ENCODE peak calls at places on chromosome 1, in nine cellular contexts. One of them, this sample, is unnamed.

GRCh38 chr1:59096501-59096900 is 200.4 kb upstream of the FGGY start:
- DNase-seq in mammary epithelial cell: no peak
- DNase-seq in HL-60: no peak
- DNase-seq in AG04450: no peak
- DNase-seq in cardiac muscle cell: peak
- DNase-seq in dorsolateral prefrontal cortex: no peak
- DNase-seq in CD8-positive, alpha-beta T cell: no peak
- DNase-seq in lower lobe of right lung: no peak
- DNase-seq in IMR-90: no peak
- DNase-seq in this sample: no peak

GRCh38 chr1:235307158-235308124 is 20.5 kb downstream of the ARID4B start:
- DNase-seq in mammary epithelial cell: no peak
- DNase-seq in HL-60: no peak
- DNase-seq in AG04450: no peak
- DNase-seq in cardiac muscle cell: no peak
- DNase-seq in dorsolateral prefrontal cortex: no peak
- DNase-seq in CD8-positive, alpha-beta T cell: no peak
- DNase-seq in lower lobe of right lung: no peak
- DNase-seq in IMR-90: peak
- DNase-seq in this sample: no peak

GRCh38 chr1:155794605-155795265 is 62.3 kb downstream of the GON4L start:
- DNase-seq in mammary epithelial cell: no peak
- DNase-seq in HL-60: no peak
- DNase-seq in AG04450: peak
- DNase-seq in cardiac muscle cell: no peak
- DNase-seq in dorsolateral prefrontal cortex: no peak
- DNase-seq in CD8-positive, alpha-beta T cell: no peak
- DNase-seq in lower lobe of right lung: no peak
- DNase-seq in IMR-90: peak
- DNase-seq in this sample: peak

GRCh38 chr1:31227891-31228290 is 11.8 kb downstream of the NKAIN1 start:
- DNase-seq in mammary epithelial cell: no peak
- DNase-seq in HL-60: no peak
- DNase-seq in AG04450: no peak
- DNase-seq in cardiac muscle cell: no peak
- DNase-seq in dorsolateral prefrontal cortex: peak
- DNase-seq in CD8-positive, alpha-beta T cell: no peak
- DNase-seq in lower lobe of right lung: no peak
- DNase-seq in IMR-90: no peak
- DNase-seq in this sample: peak

GRCh38 chr1:180250883-180251509 is 20.9 kb downstream of the LHX4 start:
- DNase-seq in mammary epithelial cell: no peak
- DNase-seq in HL-60: no peak
- DNase-seq in AG04450: no peak
- DNase-seq in cardiac muscle cell: no peak
- DNase-seq in dorsolateral prefrontal cortex: no peak
- DNase-seq in CD8-positive, alpha-beta T cell: no peak
- DNase-seq in lower lobe of right lung: no peak
- DNase-seq in IMR-90: no peak
- DNase-seq in this sample: no peak

GRCh38 chr1:108199231-108199657 is 899 bp downstream of the SLC25A24 start:
- DNase-seq in mammary epithelial cell: peak
- DNase-seq in HL-60: no peak
- DNase-seq in AG04450: no peak
- DNase-seq in cardiac muscle cell: no peak
- DNase-seq in dorsolateral prefrontal cortex: no peak
- DNase-seq in CD8-positive, alpha-beta T cell: no peak
- DNase-seq in lower lobe of right lung: no peak
- DNase-seq in IMR-90: peak
- DNase-seq in this sample: peak

GRCh38 chr1:209202826-209203439 is 380.6 kb upstream of the CAMK1G start:
- DNase-seq in mammary epithelial cell: peak
- DNase-seq in HL-60: peak
- DNase-seq in AG04450: peak
- DNase-seq in cardiac muscle cell: peak
- DNase-seq in dorsolateral prefrontal cortex: no peak
- DNase-seq in CD8-positive, alpha-beta T cell: no peak
- DNase-seq in lower lobe of right lung: no peak
- DNase-seq in IMR-90: peak
- DNase-seq in this sample: peak

GRCh38 chr1:7536891-7537591 is 234.1 kb upstream of the VAMP3 start:
- DNase-seq in mammary epithelial cell: no peak
- DNase-seq in HL-60: no peak
- DNase-seq in AG04450: no peak
- DNase-seq in cardiac muscle cell: no peak
- DNase-seq in dorsolateral prefrontal cortex: no peak
- DNase-seq in CD8-positive, alpha-beta T cell: no peak
- DNase-seq in lower lobe of right lung: peak
- DNase-seq in IMR-90: no peak
- DNase-seq in this sample: no peak

DNA sequence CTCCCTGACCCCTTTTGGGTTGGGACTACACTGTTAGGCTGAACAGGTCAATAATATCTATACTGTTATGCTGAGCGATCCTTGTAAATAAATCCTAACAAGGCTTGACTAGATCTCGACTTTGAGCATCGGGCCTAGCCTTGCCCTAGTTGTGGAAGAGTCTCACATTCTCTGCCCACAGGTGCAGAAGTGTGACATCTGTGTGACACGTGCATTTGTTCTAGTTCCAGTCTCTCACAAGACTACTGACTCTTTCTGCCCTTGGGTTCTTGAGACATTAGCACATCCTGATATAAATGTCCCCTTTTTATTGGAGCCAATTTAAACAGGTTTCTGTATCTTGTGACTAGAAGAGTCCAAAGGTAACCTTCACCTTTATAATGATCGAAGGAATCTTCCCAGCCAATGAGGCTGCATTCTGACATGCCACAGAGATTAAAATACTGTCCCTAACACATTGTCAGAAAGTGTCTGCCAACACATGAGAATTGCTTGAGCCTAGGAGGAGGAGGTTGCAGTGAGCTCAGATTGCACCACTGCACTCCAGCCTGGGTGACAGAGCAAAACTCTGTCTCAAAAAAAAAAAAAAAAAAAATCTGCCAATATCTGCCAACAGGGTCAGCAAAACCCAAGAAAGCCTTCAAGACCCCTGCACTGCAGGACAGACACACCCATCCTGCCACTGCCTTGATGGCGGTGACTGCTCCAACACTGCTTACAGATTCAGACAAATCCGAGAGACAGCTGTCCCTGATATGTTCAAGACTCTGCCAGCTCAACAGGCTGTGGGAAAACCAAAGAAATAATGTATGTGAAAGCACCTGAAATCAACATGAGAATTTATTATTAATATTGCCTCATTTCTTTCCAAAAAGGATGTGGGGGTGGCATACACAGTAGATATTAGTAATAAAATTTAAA is 56.5 kb upstream of the PSEN2 start:
- DNase-seq in mammary epithelial cell: no peak
- DNase-seq in HL-60: no peak
- DNase-seq in AG04450: no peak
- DNase-seq in cardiac muscle cell: no peak
- DNase-seq in dorsolateral prefrontal cortex: no peak
- DNase-seq in CD8-positive, alpha-beta T cell: no peak
- DNase-seq in lower lobe of right lung: no peak
- DNase-seq in IMR-90: no peak
- DNase-seq in this sample: peak
- H3K27ac ChIP-seq in mammary epithelial cell: peak
- H3K27ac ChIP-seq in HL-60: no peak
- H3K27ac ChIP-seq in AG04450: no peak
- H3K27ac ChIP-seq in cardiac muscle cell: no peak
- H3K27ac ChIP-seq in dorsolateral prefrontal cortex: peak
- H3K27ac ChIP-seq in CD8-positive, alpha-beta T cell: no peak
- H3K27ac ChIP-seq in lower lobe of right lung: peak
- H3K27ac ChIP-seq in IMR-90: peak
- H3K27ac ChIP-seq in this sample: peak

GRCh38 chr1:20552728-20553571 is 577 bp downstream of the FAM43B start:
- DNase-seq in mammary epithelial cell: peak
- DNase-seq in HL-60: no peak
- DNase-seq in AG04450: no peak
- DNase-seq in cardiac muscle cell: peak
- DNase-seq in dorsolateral prefrontal cortex: no peak
- DNase-seq in CD8-positive, alpha-beta T cell: no peak
- DNase-seq in lower lobe of right lung: no peak
- DNase-seq in IMR-90: peak
- DNase-seq in this sample: no peak

GRCh38 chr1:20551161-20551560 is 1.2 kb upstream of the FAM43B start:
- DNase-seq in mammary epithelial cell: no peak
- DNase-seq in HL-60: no peak
- DNase-seq in AG04450: no peak
- DNase-seq in cardiac muscle cell: no peak
- DNase-seq in dorsolateral prefrontal cortex: no peak
- DNase-seq in CD8-positive, alpha-beta T cell: no peak
- DNase-seq in lower lobe of right lung: no peak
- DNase-seq in IMR-90: no peak
- DNase-seq in this sample: no peak

GRCh38 chr1:20555025-20555757 is 2.8 kb downstream of the FAM43B start:
- DNase-seq in mammary epithelial cell: no peak
- DNase-seq in HL-60: no peak
- DNase-seq in AG04450: no peak
- DNase-seq in cardiac muscle cell: no peak
- DNase-seq in dorsolateral prefrontal cortex: no peak
- DNase-seq in CD8-positive, alpha-beta T cell: no peak
- DNase-seq in lower lobe of right lung: no peak
- DNase-seq in IMR-90: peak
- DNase-seq in this sample: no peak

GRCh38 chr1:20555758-20556120 is 3.4 kb downstream of the FAM43B start:
- DNase-seq in mammary epithelial cell: no peak
- DNase-seq in HL-60: no peak
- DNase-seq in AG04450: no peak
- DNase-seq in cardiac muscle cell: no peak
- DNase-seq in dorsolateral prefrontal cortex: no peak
- DNase-seq in CD8-positive, alpha-beta T cell: no peak
- DNase-seq in lower lobe of right lung: no peak
- DNase-seq in IMR-90: no peak
- DNase-seq in this sample: no peak

DNA sequence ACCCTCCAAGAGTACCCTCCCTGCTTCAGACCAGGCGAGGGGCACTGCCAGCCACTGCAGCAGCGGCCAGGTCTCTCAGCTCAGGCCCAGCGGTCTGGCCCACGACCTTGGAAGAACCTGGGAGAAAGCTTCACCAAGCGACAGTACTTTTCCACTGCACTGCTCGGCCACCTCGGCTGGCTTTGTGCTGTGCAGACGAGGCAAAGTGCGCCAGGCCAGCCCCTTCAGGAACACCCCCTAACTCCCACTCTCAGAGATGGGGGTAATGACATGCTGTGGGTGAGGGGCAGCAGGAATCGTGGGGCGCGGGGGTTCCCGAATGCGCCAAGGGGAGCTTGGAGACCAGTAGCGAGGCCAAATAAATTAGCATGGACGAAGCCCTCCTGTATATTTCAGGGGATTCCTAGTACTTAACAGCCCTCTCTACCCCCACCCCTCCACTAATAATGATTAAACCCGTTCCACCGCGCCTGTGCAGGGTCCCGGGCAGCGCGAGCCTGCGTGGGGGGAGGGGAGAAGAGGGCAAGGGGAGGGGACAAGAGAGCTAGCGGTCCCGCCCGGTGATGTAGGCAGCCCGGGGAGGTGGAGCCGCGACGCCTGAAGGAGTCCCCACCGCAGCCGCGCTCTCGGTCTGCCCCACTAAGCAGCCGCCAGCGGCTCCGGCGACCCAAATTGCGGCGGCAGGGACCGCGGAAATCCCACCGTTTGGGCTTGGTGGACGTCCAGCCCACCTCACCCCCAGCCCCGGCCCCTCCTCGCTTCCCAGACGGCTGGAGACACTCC is at the start of gene FAM43B:
- DNase-seq in mammary epithelial cell: no peak
- DNase-seq in HL-60: no peak
- DNase-seq in AG04450: no peak
- DNase-seq in cardiac muscle cell: peak
- DNase-seq in dorsolateral prefrontal cortex: peak
- DNase-seq in CD8-positive, alpha-beta T cell: no peak
- DNase-seq in lower lobe of right lung: no peak
- DNase-seq in IMR-90: no peak
- DNase-seq in this sample: peak
- H3K4me3 ChIP-seq in mammary epithelial cell: peak
- H3K4me3 ChIP-seq in HL-60: no peak
- H3K4me3 ChIP-seq in AG04450: peak
- H3K4me3 ChIP-seq in cardiac muscle cell: peak
- H3K4me3 ChIP-seq in dorsolateral prefrontal cortex: peak
- H3K4me3 ChIP-seq in CD8-positive, alpha-beta T cell: no peak
- H3K4me3 ChIP-seq in lower lobe of right lung: peak
- H3K4me3 ChIP-seq in IMR-90: no peak
- H3K4me3 ChIP-seq in this sample: peak

DNA sequence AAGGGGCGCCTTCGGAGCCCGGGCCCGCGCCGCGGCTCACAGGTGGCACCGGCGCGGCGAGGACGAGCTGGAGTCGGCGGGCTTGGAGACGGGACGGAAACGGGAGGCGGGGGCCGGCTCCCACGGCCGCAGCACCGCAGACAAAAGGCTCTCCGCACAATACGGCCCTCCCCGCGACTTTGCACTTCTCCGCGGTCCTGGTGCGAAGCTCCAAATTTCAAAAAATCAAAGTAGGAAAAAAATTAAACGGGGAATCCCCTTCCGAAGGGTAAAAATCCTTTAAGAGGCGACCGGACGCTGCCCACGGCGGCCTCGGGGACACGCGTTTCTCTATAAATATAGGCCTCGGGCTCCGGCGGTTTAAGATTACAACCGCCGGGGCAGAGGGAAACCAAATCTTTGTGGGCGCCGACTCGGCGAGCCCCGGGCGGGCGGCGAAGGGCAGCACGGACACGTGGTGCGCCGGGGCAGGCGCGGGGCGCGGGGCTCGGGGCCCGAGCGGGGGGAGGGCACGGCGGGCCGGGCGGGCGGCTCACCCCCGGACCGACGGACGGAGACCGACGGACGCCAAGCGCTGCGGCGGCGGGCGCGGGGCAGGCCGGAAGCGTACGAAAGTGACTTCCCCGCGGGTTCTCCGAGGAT is 453 bp downstream of the PABPC4 start:
- DNase-seq in mammary epithelial cell: no peak
- DNase-seq in HL-60: no peak
- DNase-seq in AG04450: no peak
- DNase-seq in cardiac muscle cell: peak
- DNase-seq in dorsolateral prefrontal cortex: peak
- DNase-seq in CD8-positive, alpha-beta T cell: peak
- DNase-seq in lower lobe of right lung: peak
- DNase-seq in IMR-90: no peak
- DNase-seq in this sample: peak
- H3K27ac ChIP-seq in mammary epithelial cell: peak
- H3K27ac ChIP-seq in HL-60: peak
- H3K27ac ChIP-seq in AG04450: peak
- H3K27ac ChIP-seq in cardiac muscle cell: no peak
- H3K27ac ChIP-seq in dorsolateral prefrontal cortex: peak
- H3K27ac ChIP-seq in CD8-positive, alpha-beta T cell: peak
- H3K27ac ChIP-seq in lower lobe of right lung: peak
- H3K27ac ChIP-seq in IMR-90: peak
- H3K27ac ChIP-seq in this sample: peak

DNA sequence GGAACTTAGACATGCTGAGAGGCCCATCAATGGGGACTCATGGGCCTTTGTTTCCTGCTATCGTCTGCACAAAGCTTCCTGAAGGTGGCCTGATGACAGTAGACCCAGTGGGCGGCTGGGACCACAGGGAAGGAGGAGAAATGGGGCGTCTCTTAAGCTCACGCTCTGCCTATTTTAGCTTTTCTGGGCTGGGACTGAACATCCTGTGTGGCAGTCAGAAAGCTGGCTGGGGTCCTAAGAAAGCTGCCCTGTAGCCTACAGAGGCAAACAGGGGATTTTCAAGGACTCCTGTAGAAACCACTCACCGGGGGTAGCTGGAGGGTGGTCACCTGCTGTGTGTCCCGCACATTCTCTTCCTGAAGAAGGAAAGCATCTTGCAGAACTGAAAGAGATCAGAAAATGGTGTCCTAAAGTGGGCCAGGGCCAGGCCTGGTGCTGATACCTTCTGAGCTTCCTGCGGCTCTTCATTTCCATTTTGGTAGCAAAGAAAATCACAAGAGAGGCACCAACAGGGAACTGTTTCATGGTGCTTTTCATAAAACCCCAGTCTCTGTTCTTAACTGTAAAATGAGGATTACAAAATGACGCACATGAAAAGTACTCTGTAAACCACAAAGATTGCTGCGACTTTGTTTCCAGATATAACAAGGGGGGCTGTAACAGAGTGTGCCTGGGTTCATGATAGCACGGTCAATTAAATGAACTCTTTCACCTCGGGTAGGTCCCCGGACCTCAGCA is 8.6 kb downstream of the ZNF496 start:
- DNase-seq in mammary epithelial cell: no peak
- DNase-seq in HL-60: no peak
- DNase-seq in AG04450: no peak
- DNase-seq in cardiac muscle cell: no peak
- DNase-seq in dorsolateral prefrontal cortex: no peak
- DNase-seq in CD8-positive, alpha-beta T cell: peak
- DNase-seq in lower lobe of right lung: no peak
- DNase-seq in IMR-90: no peak
- DNase-seq in this sample: no peak
- H3K4me3 ChIP-seq in mammary epithelial cell: no peak
- H3K4me3 ChIP-seq in HL-60: no peak
- H3K4me3 ChIP-seq in AG04450: no peak
- H3K4me3 ChIP-seq in cardiac muscle cell: no peak
- H3K4me3 ChIP-seq in dorsolateral prefrontal cortex: no peak
- H3K4me3 ChIP-seq in CD8-positive, alpha-beta T cell: peak
- H3K4me3 ChIP-seq in lower lobe of right lung: no peak
- H3K4me3 ChIP-seq in IMR-90: no peak
- H3K4me3 ChIP-seq in this sample: no peak